ENCODE peak calls at places on chromosomes 12 and 14, in four cellular contexts. H is GM20000, J is GM13976, W is DMS153. P is an unnamed sample.

GRCh38 chr12:48917857-48918537 is 7.3 kb downstream of the FKBP11 start:
- DNase-seq in H (no peak), J (no peak), W (no peak), P (no peak)

GRCh38 chr12:75735853-75736252 is 224.4 kb upstream of the KRR1 start:
- DNase-seq in H (no peak), J (no peak), W (no peak), P (peak; percentile 1)

GRCh38 chr14:100765991-100766390 is 39.3 kb downstream of the DLK1 start:
- DNase-seq in H (no peak), J (no peak), W (no peak), P (no peak)

GRCh38 chr14:87873741-87874140 is 119.2 kb downstream of the GALC start:
- DNase-seq in H (no peak), J (no peak), W (no peak), P (no peak)

GRCh38 chr12:48993787-48994186 is 5.4 kb downstream of the DDN start:
- DNase-seq in H (peak; percentile 6), J (no peak), W (no peak), P (no peak)

GRCh38 chr14:94401083-94401482 is 12.7 kb upstream of the SERPINA1 start:
- DNase-seq in H (no peak), J (no peak), W (no peak), P (no peak)

GRCh38 chr14:76867536-76868452 is 41.6 kb downstream of the LRRC74A start:
- DNase-seq in H (no peak), J (peak; percentile 59), W (peak; percentile 20), P (no peak)

GRCh38 chr14:72804653-72805180 is 89.2 kb downstream of the DPF3 start:
- DNase-seq in H (no peak), J (no peak), W (no peak), P (no peak)

GRCh38 chr12:130972589-130972950 is 18.9 kb downstream of the ADGRD1 start:
- DNase-seq in H (no peak), J (no peak), W (no peak), P (no peak)

GRCh38 chr12:1823237-1823636 is 2.9 kb downstream of the LRTM2 start:
- DNase-seq in H (no peak), J (no peak), W (no peak), P (no peak)